ENCODE peak calls at places on chromosomes 12 and 14, in five cellular contexts. C is NCI-H1092 treated with DMSO at 0.1 percent for 48 hours; Q is activated CD4-positive, alpha-beta T cell treated with anti-CD3 and anti-CD28 coated beads, Interleukin-2, amount 50 U/mL, for 48 hours; V is prostate gland; H is tibial nerve. D is an unnamed sample.

GRCh38 chr12:124675881-124676688 is 108.7 kb upstream of the NCOR2 start:
- DNase-seq in C (no peak), Q (no peak), V (no peak), H (no peak), D (peak; percentile 28)

GRCh38 chr12:115963030-115963480 is 314.4 kb downstream of the MED13L start:
- DNase-seq in C (no peak), Q (no peak), V (no peak), H (no peak), D (no peak)

GRCh38 chr12:6435941-6436715 is 8.6 kb upstream of the CD27 start:
- DNase-seq in C (no peak), Q (no peak), V (no peak), H (no peak), D (no peak)

GRCh38 chr12:105455250-105455649 is 124.8 kb downstream of the C12orf75 start:
- DNase-seq in C (peak; percentile 7), Q (no peak), V (peak; percentile 39), H (no peak), D (no peak)

GRCh38 chr12:40325349-40325960 is 100.7 kb downstream of the LRRK2 start:
- DNase-seq in C (no peak), Q (no peak), V (no peak), H (no peak), D (no peak)

GRCh38 chr12:51371295-51371953 is 19.8 kb downstream of the GALNT6 start:
- DNase-seq in C (peak; percentile 22), Q (peak; percentile 36), V (peak; percentile 41), H (no peak), D (peak; percentile 77)

GRCh38 chr14:105885561-105886320 is 359.4 kb downstream of the TMEM121 start:
- DNase-seq in C (no peak), Q (no peak), V (no peak), H (peak; percentile 8), D (peak; percentile 7)

GRCh38 chr12:113974006-113974405 is 7.9 kb upstream of the RBM19 start:
- DNase-seq in C (no peak), Q (no peak), V (no peak), H (no peak), D (no peak)

GRCh38 chr12:4386756-4387155 is 7.2 kb upstream of the FGF23 start:
- DNase-seq in C (no peak), Q (no peak), V (no peak), H (no peak), D (no peak)

D was measured in body of pancreas.